ENCODE peak calls at places on chromosomes 6 and 20, in eight cellular contexts. One of them, this sample, is unnamed.

GRCh38 chr6:152089992-152090391 is 282.5 kb downstream of the ESR1 start:
- DNase-seq in dorsolateral prefrontal cortex: no peak
- DNase-seq in uterus: peak
- DNase-seq in psoas muscle: peak
- DNase-seq in heart left ventricle: no peak
- DNase-seq in stomach: no peak
- DNase-seq in right lobe of liver: no peak
- DNase-seq in OCI-LY7: no peak
- DNase-seq in this sample: peak

GRCh38 chr20:49230575-49231211 is 11.5 kb downstream of the DDX27 start:
- DNase-seq in dorsolateral prefrontal cortex: no peak
- DNase-seq in uterus: no peak
- DNase-seq in psoas muscle: no peak
- DNase-seq in heart left ventricle: peak
- DNase-seq in stomach: no peak
- DNase-seq in right lobe of liver: peak
- DNase-seq in OCI-LY7: no peak
- DNase-seq in this sample: peak

GRCh38 chr20:36008461-36009035 is 40.2 kb downstream of the CNBD2 start:
- DNase-seq in dorsolateral prefrontal cortex: no peak
- DNase-seq in uterus: no peak
- DNase-seq in psoas muscle: no peak
- DNase-seq in heart left ventricle: no peak
- DNase-seq in stomach: no peak
- DNase-seq in right lobe of liver: no peak
- DNase-seq in OCI-LY7: no peak
- DNase-seq in this sample: no peak

GRCh38 chr6:26613717-26614683 is 17.2 kb downstream of the ABT1 start:
- DNase-seq in dorsolateral prefrontal cortex: no peak
- DNase-seq in uterus: no peak
- DNase-seq in psoas muscle: no peak
- DNase-seq in heart left ventricle: no peak
- DNase-seq in stomach: no peak
- DNase-seq in right lobe of liver: peak
- DNase-seq in OCI-LY7: no peak
- DNase-seq in this sample: no peak

GRCh38 chr6:11434565-11435326 is 102.8 kb upstream of the TMEM170B start:
- DNase-seq in dorsolateral prefrontal cortex: no peak
- DNase-seq in uterus: no peak
- DNase-seq in psoas muscle: no peak
- DNase-seq in heart left ventricle: no peak
- DNase-seq in stomach: peak
- DNase-seq in right lobe of liver: no peak
- DNase-seq in OCI-LY7: no peak
- DNase-seq in this sample: no peak

GRCh38 chr6:149560736-149561135 is 5.4 kb upstream of the GINM1 start:
- DNase-seq in dorsolateral prefrontal cortex: no peak
- DNase-seq in uterus: no peak
- DNase-seq in psoas muscle: no peak
- DNase-seq in heart left ventricle: no peak
- DNase-seq in stomach: no peak
- DNase-seq in right lobe of liver: no peak
- DNase-seq in OCI-LY7: peak
- DNase-seq in this sample: no peak

GRCh38 chr20:35607003-35607735 is 8.5 kb upstream of the SPAG4 start:
- DNase-seq in dorsolateral prefrontal cortex: no peak
- DNase-seq in uterus: no peak
- DNase-seq in psoas muscle: peak
- DNase-seq in heart left ventricle: no peak
- DNase-seq in stomach: peak
- DNase-seq in right lobe of liver: no peak
- DNase-seq in OCI-LY7: peak
- DNase-seq in this sample: no peak

GRCh38 chr6:37524025-37524647 is 24.4 kb upstream of the CCDC167 start:
- DNase-seq in dorsolateral prefrontal cortex: no peak
- DNase-seq in uterus: no peak
- DNase-seq in psoas muscle: no peak
- DNase-seq in heart left ventricle: no peak
- DNase-seq in stomach: no peak
- DNase-seq in right lobe of liver: no peak
- DNase-seq in OCI-LY7: no peak
- DNase-seq in this sample: no peak

GRCh38 chr20:18092890-18093289 is 35.2 kb upstream of the OVOL2 start:
- DNase-seq in dorsolateral prefrontal cortex: no peak
- DNase-seq in uterus: no peak
- DNase-seq in psoas muscle: no peak
- DNase-seq in heart left ventricle: no peak
- DNase-seq in stomach: no peak
- DNase-seq in right lobe of liver: no peak
- DNase-seq in OCI-LY7: no peak
- DNase-seq in this sample: no peak

GRCh38 chr6:1686117-1687098 is 76.7 kb downstream of the FOXC1 start:
- DNase-seq in dorsolateral prefrontal cortex: no peak
- DNase-seq in uterus: no peak
- DNase-seq in psoas muscle: no peak
- DNase-seq in heart left ventricle: no peak
- DNase-seq in stomach: peak
- DNase-seq in right lobe of liver: no peak
- DNase-seq in OCI-LY7: no peak
- DNase-seq in this sample: peak

DNA sequence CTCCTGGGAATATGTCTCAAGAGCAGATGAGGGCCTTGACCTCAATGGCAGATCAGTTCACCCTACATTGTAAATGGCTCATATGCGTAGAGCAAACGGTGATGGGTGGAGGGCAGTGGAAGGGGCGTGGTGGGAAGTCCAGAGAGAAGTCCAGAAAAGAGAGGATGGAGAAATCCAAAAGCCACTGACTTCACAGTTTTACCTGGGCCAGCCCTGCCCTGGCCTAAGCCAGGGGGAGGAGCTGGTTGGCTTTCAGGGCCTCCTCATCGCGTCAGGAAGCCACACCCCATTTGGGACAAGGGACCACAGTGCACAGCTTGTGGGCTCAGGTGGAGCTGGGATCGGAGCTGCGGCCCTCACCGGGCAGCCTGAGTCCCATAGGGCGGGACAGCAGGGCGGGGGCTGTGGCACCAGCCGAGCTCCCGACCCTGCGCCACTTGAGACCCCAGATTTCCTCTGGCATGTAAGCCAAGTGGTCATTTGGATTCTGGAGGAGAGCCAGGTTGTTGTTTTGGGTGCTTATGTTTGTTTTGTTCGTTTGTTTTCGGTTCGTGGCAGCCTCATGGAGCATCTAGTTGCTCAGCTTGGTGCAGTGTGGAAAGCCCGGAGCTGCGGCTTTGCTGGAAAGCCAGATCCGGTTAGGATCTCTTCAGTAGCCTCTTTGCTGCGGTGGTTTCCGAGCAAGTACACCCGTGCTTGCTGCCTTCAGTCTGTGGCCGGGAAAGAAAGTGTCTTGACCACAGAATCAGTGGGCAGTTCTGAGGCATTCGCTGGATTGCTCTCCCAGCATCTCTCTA is 42.2 kb downstream of the RIOK1 start:
- DNase-seq in dorsolateral prefrontal cortex: no peak
- DNase-seq in uterus: no peak
- DNase-seq in psoas muscle: no peak
- DNase-seq in heart left ventricle: no peak
- DNase-seq in stomach: peak
- DNase-seq in right lobe of liver: no peak
- DNase-seq in OCI-LY7: no peak
- DNase-seq in this sample: no peak
- H3K4me3 ChIP-seq in dorsolateral prefrontal cortex: no peak
- H3K4me3 ChIP-seq in uterus: no peak
- H3K4me3 ChIP-seq in psoas muscle: no peak
- H3K4me3 ChIP-seq in heart left ventricle: no peak
- H3K4me3 ChIP-seq in stomach: no peak
- H3K4me3 ChIP-seq in right lobe of liver: no peak
- H3K4me3 ChIP-seq in OCI-LY7: no peak
- H3K4me3 ChIP-seq in this sample: no peak

GRCh38 chr6:13079096-13079758 is 249.1 kb downstream of the TBC1D7 start:
- DNase-seq in dorsolateral prefrontal cortex: no peak
- DNase-seq in uterus: no peak
- DNase-seq in psoas muscle: no peak
- DNase-seq in heart left ventricle: no peak
- DNase-seq in stomach: no peak
- DNase-seq in right lobe of liver: no peak
- DNase-seq in OCI-LY7: no peak
- DNase-seq in this sample: no peak
- H3K27ac ChIP-seq in dorsolateral prefrontal cortex: peak
- H3K27ac ChIP-seq in uterus: no peak
- H3K27ac ChIP-seq in psoas muscle: no peak
- H3K27ac ChIP-seq in heart left ventricle: peak
- H3K27ac ChIP-seq in stomach: no peak
- H3K27ac ChIP-seq in right lobe of liver: no peak
- H3K27ac ChIP-seq in OCI-LY7: no peak
- H3K27ac ChIP-seq in this sample: peak

GRCh38 chr20:1946762-1947534 is 46.9 kb downstream of the PDYN start:
- DNase-seq in dorsolateral prefrontal cortex: no peak
- DNase-seq in uterus: peak
- DNase-seq in psoas muscle: peak
- DNase-seq in heart left ventricle: no peak
- DNase-seq in stomach: peak
- DNase-seq in right lobe of liver: no peak
- DNase-seq in OCI-LY7: no peak
- DNase-seq in this sample: no peak
- H3K4me3 ChIP-seq in dorsolateral prefrontal cortex: peak
- H3K4me3 ChIP-seq in uterus: no peak
- H3K4me3 ChIP-seq in psoas muscle: peak
- H3K4me3 ChIP-seq in heart left ventricle: no peak
- H3K4me3 ChIP-seq in stomach: peak
- H3K4me3 ChIP-seq in right lobe of liver: no peak
- H3K4me3 ChIP-seq in OCI-LY7: no peak
- H3K4me3 ChIP-seq in this sample: peak

GRCh38 chr6:163775313-163775712 is 360.8 kb downstream of the QKI start:
- DNase-seq in dorsolateral prefrontal cortex: no peak
- DNase-seq in uterus: no peak
- DNase-seq in psoas muscle: no peak
- DNase-seq in heart left ventricle: no peak
- DNase-seq in stomach: no peak
- DNase-seq in right lobe of liver: no peak
- DNase-seq in OCI-LY7: no peak
- DNase-seq in this sample: no peak

GRCh38 chr6:163773646-163774045 is 359.1 kb downstream of the QKI start:
- DNase-seq in dorsolateral prefrontal cortex: no peak
- DNase-seq in uterus: no peak
- DNase-seq in psoas muscle: no peak
- DNase-seq in heart left ventricle: no peak
- DNase-seq in stomach: no peak
- DNase-seq in right lobe of liver: no peak
- DNase-seq in OCI-LY7: no peak
- DNase-seq in this sample: no peak

GRCh38 chr6:163774485-163774884 is 360.0 kb downstream of the QKI start:
- DNase-seq in dorsolateral prefrontal cortex: no peak
- DNase-seq in uterus: no peak
- DNase-seq in psoas muscle: no peak
- DNase-seq in heart left ventricle: no peak
- DNase-seq in stomach: no peak
- DNase-seq in right lobe of liver: no peak
- DNase-seq in OCI-LY7: no peak
- DNase-seq in this sample: no peak

GRCh38 chr6:163771180-163771579 is 356.7 kb downstream of the QKI start:
- DNase-seq in dorsolateral prefrontal cortex: no peak
- DNase-seq in uterus: no peak
- DNase-seq in psoas muscle: no peak
- DNase-seq in heart left ventricle: no peak
- DNase-seq in stomach: no peak
- DNase-seq in right lobe of liver: no peak
- DNase-seq in OCI-LY7: no peak
- DNase-seq in this sample: no peak

GRCh38 chr6:163772701-163773100 is 358.2 kb downstream of the QKI start:
- DNase-seq in dorsolateral prefrontal cortex: no peak
- DNase-seq in uterus: no peak
- DNase-seq in psoas muscle: no peak
- DNase-seq in heart left ventricle: no peak
- DNase-seq in stomach: no peak
- DNase-seq in right lobe of liver: no peak
- DNase-seq in OCI-LY7: no peak
- DNase-seq in this sample: no peak
- H3K27ac ChIP-seq in dorsolateral prefrontal cortex: no peak
- H3K27ac ChIP-seq in uterus: no peak
- H3K27ac ChIP-seq in psoas muscle: no peak
- H3K27ac ChIP-seq in heart left ventricle: no peak
- H3K27ac ChIP-seq in stomach: no peak
- H3K27ac ChIP-seq in right lobe of liver: no peak
- H3K27ac ChIP-seq in OCI-LY7: no peak
- H3K27ac ChIP-seq in this sample: no peak

DNA sequence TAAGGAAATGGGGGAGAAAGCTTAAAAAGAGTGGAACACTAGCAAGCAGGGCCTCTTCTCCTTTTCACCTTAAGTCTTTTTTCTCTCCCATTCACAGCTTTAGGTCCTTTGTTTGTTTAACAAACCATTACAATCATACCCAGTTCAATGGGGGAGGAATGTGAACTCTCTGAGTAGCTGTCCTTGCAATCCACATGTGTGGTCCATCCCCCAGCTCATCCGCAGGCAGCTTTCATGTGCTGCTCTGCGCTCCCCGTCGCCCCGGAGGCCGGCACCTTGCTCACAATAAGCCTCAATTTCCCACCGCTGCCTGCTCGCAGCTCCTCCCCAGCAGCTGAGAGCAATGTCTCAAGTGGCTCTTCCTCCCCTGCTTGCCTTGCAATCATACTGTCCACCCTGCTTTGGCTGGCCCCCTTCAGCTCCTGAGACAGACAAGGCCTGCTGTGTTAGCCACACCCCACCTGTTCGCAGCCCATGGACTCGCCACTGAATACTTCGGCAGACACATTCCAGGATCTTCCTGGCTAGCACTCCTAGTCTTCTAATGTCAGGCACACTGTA is 49.1 kb downstream of the PLAGL1 start:
- DNase-seq in dorsolateral prefrontal cortex: no peak
- DNase-seq in uterus: no peak
- DNase-seq in psoas muscle: no peak
- DNase-seq in heart left ventricle: no peak
- DNase-seq in stomach: no peak
- DNase-seq in right lobe of liver: no peak
- DNase-seq in OCI-LY7: no peak
- DNase-seq in this sample: no peak
- H3K4me3 ChIP-seq in dorsolateral prefrontal cortex: no peak
- H3K4me3 ChIP-seq in uterus: no peak
- H3K4me3 ChIP-seq in psoas muscle: no peak
- H3K4me3 ChIP-seq in heart left ventricle: no peak
- H3K4me3 ChIP-seq in stomach: no peak
- H3K4me3 ChIP-seq in right lobe of liver: no peak
- H3K4me3 ChIP-seq in OCI-LY7: no peak
- H3K4me3 ChIP-seq in this sample: no peak

DNA sequence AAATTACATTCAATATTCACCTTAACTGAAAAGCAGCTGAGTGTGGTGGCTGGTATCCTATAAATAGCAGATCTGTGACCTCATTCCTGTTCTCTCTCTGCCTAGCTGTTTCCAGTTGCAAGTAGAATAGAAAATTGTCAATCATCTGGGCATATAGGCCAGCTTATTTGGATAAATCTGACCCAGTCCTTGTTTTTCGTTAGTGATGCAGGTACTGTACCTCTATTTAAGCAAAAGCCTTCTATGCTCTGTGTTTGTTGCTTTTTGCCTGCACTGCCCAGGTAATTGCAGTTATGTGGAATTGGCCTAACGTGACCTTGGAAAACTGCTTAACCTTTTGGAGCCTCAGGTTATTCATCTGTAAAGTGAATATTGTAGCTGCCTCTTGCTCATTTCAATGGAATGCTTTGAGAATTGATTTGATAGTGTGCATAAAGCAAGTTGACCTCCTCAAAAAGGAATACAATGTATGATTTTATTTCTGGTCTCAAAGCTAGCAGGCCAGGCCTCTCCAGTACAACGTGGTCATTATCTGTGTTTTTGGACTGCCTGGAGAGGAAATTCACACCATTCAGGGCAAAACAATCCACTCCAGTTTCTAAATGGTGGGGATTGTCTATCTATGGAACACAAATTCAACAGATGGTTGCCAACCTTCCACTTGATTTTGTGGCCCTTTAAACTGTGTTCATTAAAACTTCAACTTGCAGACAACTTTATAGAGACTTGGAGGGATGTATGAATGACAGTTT is 508.7 kb upstream of the CITED2 start:
- DNase-seq in dorsolateral prefrontal cortex: no peak
- DNase-seq in uterus: no peak
- DNase-seq in psoas muscle: no peak
- DNase-seq in heart left ventricle: no peak
- DNase-seq in stomach: no peak
- DNase-seq in right lobe of liver: no peak
- DNase-seq in OCI-LY7: no peak
- DNase-seq in this sample: no peak
- H3K27ac ChIP-seq in dorsolateral prefrontal cortex: peak
- H3K27ac ChIP-seq in uterus: no peak
- H3K27ac ChIP-seq in psoas muscle: peak
- H3K27ac ChIP-seq in heart left ventricle: peak
- H3K27ac ChIP-seq in stomach: no peak
- H3K27ac ChIP-seq in right lobe of liver: no peak
- H3K27ac ChIP-seq in OCI-LY7: no peak
- H3K27ac ChIP-seq in this sample: peak